ENCODE peak calls at places on chromosome 22, in five cellular contexts. S is bronchial epithelial cell, J is sigmoid colon, I is lung, C is neural progenitor cell. K is an unnamed sample.

GRCh38 chr22:18031670-18032454 is 7.5 kb upstream of the MICAL3 start:
- DNase-seq in S (peak), J (peak), I (no peak), C (no peak), K (peak)

GRCh38 chr22:32979606-32980005 is 78.6 kb downstream of the SYN3 start:
- DNase-seq in S (no peak), J (no peak), I (no peak), C (no peak), K (no peak)

GRCh38 chr22:23744485-23744884 is 6.4 kb downstream of the ZNF70 start:
- DNase-seq in S (no peak), J (no peak), I (no peak), C (no peak), K (no peak)

GRCh38 chr22:46606886-46607285 is 13.3 kb upstream of the GRAMD4 start:
- DNase-seq in S (no peak), J (no peak), I (no peak), C (no peak), K (no peak)

GRCh38 chr22:22932512-22932941 is 44.9 kb downstream of the IGLL5 start:
- DNase-seq in S (no peak), J (no peak), I (no peak), C (no peak), K (no peak)

GRCh38 chr22:27844656-27845602 is 43.4 kb upstream of the MN1 start:
- DNase-seq in S (no peak), J (peak), I (no peak), C (no peak), K (no peak)

GRCh38 chr22:18091478-18091877 is 13.7 kb downstream of the PEX26 start:
- DNase-seq in S (no peak), J (no peak), I (no peak), C (no peak), K (no peak)

GRCh38 chr22:42283288-42284229 is 13.1 kb upstream of the TCF20 start:
- DNase-seq in S (no peak), J (no peak), I (no peak), C (peak), K (no peak)

GRCh38 chr22:32544953-32545558 is 70.4 kb downstream of the FBXO7 start:
- DNase-seq in S (no peak), J (peak), I (no peak), C (no peak), K (no peak)

GRCh38 chr22:17748555-17749353 is 25.5 kb downstream of the BID start:
- DNase-seq in S (no peak), J (no peak), I (no peak), C (peak), K (peak)

GRCh38 chr22:23094695-23095466 is 24.6 kb downstream of the GNAZ start:
- DNase-seq in S (no peak), J (no peak), I (no peak), C (peak), K (no peak)

GRCh38 chr22:47289316-47289985 is 527.0 kb downstream of the TBC1D22A start:
- DNase-seq in S (no peak), J (peak), I (no peak), C (no peak), K (no peak)

GRCh38 chr22:42256930-42257329 is 13.5 kb downstream of the TCF20 start:
- DNase-seq in S (no peak), J (no peak), I (no peak), C (no peak), K (no peak)

GRCh38 chr22:31084811-31085492 is 3.8 kb downstream of the SMTN start:
- DNase-seq in S (no peak), J (peak), I (peak), C (peak), K (peak)

GRCh38 chr22:31929126-31929928 is 15.0 kb upstream of the YWHAH start:
- DNase-seq in S (no peak), J (no peak), I (no peak), C (no peak), K (peak)

GRCh38 chr22:42856179-42856864 is 751 bp downstream of the ARFGAP3 start:
- DNase-seq in S (peak), J (peak), I (peak), C (peak), K (peak)

GRCh38 chr22:21632237-21632895 is at the start of gene CCDC116:
- DNase-seq in S (no peak), J (no peak), I (no peak), C (peak), K (no peak)

GRCh38 chr22:28283025-28283654 is 364.1 kb upstream of the PITPNB start:
- DNase-seq in S (no peak), J (peak), I (no peak), C (no peak), K (no peak)

GRCh38 chr22:43821606-43822425 is 9.7 kb upstream of the EFCAB6 start:
- DNase-seq in S (no peak), J (no peak), I (no peak), C (no peak), K (no peak)

GRCh38 chr22:45286854-45287551 is 2.3 kb downstream of the UPK3A start:
- DNase-seq in S (no peak), J (no peak), I (no peak), C (no peak), K (no peak)

GRCh38 chr22:45280995-45281394 is 3.8 kb upstream of the UPK3A start:
- DNase-seq in S (no peak), J (no peak), I (no peak), C (no peak), K (no peak)

GRCh38 chr22:45290410-45290936 is 5.7 kb downstream of the UPK3A start:
- DNase-seq in S (peak), J (no peak), I (no peak), C (peak), K (no peak)

GRCh38 chr22:45284705-45285305 is at the start of gene UPK3A:
- DNase-seq in S (no peak), J (no peak), I (peak), C (peak), K (peak)

DNA sequence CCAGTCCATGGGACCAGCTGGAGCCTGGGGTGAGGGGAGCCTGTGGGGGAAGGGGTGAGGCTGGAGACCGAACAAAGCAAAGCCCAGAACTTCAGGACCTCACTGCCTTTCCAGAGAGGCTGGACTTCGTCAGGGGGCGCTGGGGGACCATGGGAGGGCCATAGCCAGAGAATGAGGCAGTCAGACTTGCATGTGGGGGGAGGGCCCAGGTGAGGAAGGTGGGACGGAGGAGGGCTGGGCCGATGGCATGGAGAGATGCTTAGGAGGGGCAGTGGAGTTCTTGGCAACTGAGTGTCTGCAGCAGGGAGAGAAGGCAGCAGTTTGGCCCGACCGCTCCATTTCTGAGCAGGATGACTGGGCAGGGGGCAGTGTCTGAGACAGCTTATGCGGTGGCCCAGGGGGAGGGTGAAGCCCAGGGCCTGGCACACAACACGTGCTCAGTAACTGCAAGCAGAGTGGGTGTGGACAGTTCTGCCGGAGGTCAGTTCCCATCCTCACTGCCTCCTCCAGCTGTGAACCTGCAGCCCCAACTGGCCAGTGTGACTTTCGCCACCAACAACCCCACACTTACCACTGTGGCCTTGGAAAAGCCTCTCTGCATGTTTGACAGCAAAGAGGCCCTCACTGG is 796 bp downstream of the UPK3A start:
- DNase-seq in S (no peak), J (no peak), I (no peak), C (peak), K (no peak)
- H3K4me3 ChIP-seq in S (no peak), J (no peak), I (no peak), C (peak), K (peak)

GRCh38 chr22:37275134-37275533 is 7.2 kb upstream of the CYTH4 start:
- DNase-seq in S (no peak), J (no peak), I (no peak), C (no peak), K (no peak)

GRCh38 chr22:37273126-37273845 is 9.0 kb upstream of the CYTH4 start:
- DNase-seq in S (peak), J (no peak), I (no peak), C (no peak), K (no peak)

GRCh38 chr22:37274380-37274862 is 7.9 kb upstream of the CYTH4 start:
- DNase-seq in S (no peak), J (peak), I (no peak), C (no peak), K (peak)

GRCh38 chr22:37275622-37276021 is 6.7 kb upstream of the CYTH4 start:
- DNase-seq in S (no peak), J (no peak), I (no peak), C (no peak), K (no peak)

DNA sequence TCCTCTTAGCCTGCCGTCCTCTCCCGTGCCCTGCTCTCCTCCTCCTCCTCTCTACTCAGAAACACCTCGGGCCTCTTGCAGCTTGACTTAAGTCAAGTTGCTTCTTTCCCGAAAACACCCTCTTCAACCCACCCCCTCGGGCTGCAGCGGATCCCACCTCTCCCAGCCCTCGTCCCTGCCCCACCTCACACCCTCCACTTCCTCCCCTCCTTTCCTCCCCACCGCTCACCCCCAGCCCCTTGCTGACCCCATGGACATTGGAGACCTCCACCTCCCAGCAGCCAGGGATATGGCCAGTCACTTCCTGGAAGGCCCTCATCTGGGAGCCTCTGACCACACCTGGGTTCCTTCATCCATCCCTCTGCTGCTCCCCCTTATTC is 8.5 kb upstream of the CYTH4 start:
- DNase-seq in S (no peak), J (no peak), I (no peak), C (no peak), K (no peak)
- H3K4me3 ChIP-seq in S (no peak), J (no peak), I (no peak), C (no peak), K (no peak)

DNA sequence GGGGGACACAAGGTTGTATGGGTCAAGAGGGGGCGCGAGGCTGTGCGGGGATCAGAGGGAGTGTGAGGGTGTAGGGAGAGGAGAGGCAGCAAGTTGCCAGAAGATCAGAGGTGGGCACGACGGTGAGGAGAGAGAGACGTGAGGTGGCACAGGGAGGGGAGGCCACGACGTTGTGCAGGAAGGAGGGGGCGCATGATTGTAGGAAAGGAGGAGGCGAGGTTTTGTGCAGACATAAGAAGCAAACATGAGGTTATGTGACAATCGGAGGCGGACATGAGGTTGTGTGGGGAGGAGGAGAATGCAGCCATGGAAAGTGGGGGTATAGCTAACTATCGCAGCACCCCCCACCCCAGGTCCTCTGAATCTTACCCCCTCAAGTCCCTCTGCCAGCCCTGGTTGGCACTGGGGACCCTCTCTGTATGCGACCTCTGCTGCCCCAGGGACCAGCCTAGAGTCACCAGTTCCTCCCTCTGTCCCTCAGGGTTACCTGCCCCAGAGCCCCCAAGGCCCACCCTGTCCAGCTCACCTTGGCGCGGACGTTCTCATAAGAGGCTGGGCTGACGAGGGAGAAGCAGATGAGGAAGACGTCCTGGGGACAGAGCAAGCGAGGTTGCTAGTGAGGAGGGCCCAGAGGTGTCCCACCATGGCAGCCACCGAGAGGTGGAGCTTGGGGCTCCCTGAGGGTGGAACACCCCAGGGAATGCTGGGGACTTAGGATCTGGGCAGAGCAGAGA is 12.5 kb downstream of the RAC2 start:
- DNase-seq in S (no peak), J (no peak), I (no peak), C (no peak), K (no peak)
- H3K4me3 ChIP-seq in S (no peak), J (no peak), I (no peak), C (no peak), K (no peak)

DNA sequence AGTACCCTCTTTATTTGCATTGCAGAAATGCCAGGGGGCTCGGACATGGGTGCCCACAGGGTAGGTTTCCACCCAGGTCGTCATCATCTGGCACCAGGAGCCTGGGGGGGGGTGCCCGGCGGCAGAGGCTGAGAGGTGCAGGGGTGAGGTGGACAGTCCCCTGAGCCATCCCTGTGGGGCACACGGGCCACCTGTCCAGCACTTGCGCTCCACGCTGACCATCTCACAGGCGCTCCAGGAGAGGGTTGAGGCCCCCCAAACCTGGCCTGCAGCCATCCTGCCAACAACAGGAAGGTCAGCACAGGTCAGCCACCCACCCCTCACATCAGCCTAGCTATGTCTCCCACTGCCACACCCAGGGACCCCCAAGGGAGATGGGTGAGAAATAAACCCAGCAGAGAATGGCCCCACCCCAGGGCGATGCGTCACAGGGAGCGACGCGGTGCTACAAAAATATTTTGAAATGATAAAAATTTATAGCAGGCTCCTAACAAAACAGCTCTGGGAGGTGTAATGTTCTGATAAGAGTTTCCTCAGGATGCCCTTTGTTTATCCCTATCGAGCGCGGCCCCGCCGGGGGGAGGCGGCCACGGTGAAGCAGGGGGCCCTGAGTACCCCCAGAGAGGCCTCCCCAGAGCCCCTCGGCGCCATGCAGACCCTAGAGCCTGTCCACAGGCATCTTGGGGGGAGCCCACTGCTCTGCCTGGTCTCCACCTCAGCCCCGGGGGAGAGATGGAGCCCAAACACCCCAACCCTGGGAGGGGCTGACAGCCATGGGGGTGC is 21.0 kb upstream of the GNB1L start:
- DNase-seq in S (no peak), J (peak), I (no peak), C (peak), K (peak)
- H3K4me3 ChIP-seq in S (no peak), J (no peak), I (no peak), C (no peak), K (no peak)

GRCh38 chr22:39472570-39473556 is 16.1 kb downstream of the MGAT3 start:
- DNase-seq in S (no peak), J (no peak), I (peak), C (no peak), K (no peak)
- H3K4me3 ChIP-seq in S (no peak), J (no peak), I (no peak), C (no peak), K (no peak)

GRCh38 chr22:26169312-26170111 is at the start of gene SEZ6L:
- DNase-seq in S (no peak), J (no peak), I (no peak), C (peak), K (peak)

GRCh38 chr22:26170795-26171194 is 1.5 kb downstream of the SEZ6L start:
- DNase-seq in S (no peak), J (no peak), I (no peak), C (peak), K (peak)

GRCh38 chr22:26168199-26168915 is 905 bp upstream of the SEZ6L start:
- DNase-seq in S (no peak), J (no peak), I (no peak), C (peak), K (no peak)

GRCh38 chr22:26170112-26170492 is 840 bp downstream of the SEZ6L start:
- DNase-seq in S (no peak), J (no peak), I (no peak), C (peak), K (no peak)

DNA sequence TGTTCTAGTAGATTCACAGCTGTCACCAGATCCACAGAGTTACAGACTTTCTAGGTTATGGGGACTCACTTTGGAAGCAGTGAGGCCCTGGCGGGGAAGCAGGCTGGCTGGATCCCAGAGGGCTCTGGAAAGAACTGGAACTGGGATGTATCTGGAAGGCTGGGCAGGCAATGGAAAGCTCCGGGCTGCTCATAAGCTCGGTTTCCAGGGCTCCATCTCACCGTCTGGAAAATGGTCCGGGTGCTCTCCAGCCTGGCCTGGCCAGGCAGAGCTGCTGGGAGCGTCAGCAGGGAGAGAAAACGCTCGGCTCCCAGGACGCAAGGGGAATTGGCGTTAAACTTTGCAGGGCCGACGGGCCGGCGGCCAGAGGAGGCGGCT is 339 bp upstream of the SEZ6L start:
- DNase-seq in S (no peak), J (no peak), I (no peak), C (no peak), K (peak)
- H3K4me3 ChIP-seq in S (no peak), J (peak), I (no peak), C (peak), K (peak)

GRCh38 chr22:29307658-29308147 is 1.3 kb downstream of the GAS2L1 start:
- DNase-seq in S (no peak), J (peak), I (no peak), C (peak), K (no peak)

GRCh38 chr22:29308791-29309262 is 2.4 kb downstream of the GAS2L1 start:
- DNase-seq in S (peak), J (peak), I (no peak), C (no peak), K (no peak)

GRCh38 chr22:29309332-29310064 is 3.0 kb downstream of the GAS2L1 start:
- DNase-seq in S (no peak), J (peak), I (no peak), C (no peak), K (peak)

GRCh38 chr22:29306830-29307657 is 594 bp downstream of the GAS2L1 start:
- DNase-seq in S (peak), J (peak), I (peak), C (peak), K (peak)

GRCh38 chr22:29308148-29308790 is 1.8 kb downstream of the GAS2L1 start:
- DNase-seq in S (no peak), J (peak), I (no peak), C (no peak), K (no peak)
- H3K4me3 ChIP-seq in S (no peak), J (peak), I (peak), C (no peak), K (peak)

DNA sequence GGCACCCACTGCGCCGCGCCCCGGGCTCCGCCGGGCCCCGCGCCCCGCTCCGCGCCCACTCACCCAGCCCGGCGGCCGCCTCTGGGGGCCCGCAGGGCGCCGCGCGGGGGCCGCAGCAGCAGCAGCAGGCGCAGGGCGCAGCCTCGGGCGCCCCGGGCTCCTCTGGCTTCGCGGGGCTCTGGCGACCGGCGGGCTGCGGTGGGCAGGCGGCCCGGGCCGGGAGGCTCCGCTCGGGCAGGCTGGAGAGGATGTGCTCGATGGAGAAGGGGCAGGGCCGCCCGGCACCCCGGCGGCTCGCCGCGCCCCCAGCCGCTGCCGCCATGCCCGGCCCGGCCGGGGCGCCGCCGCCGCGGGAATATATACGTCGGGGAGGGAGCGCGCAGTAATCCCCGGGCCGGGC is at the start of gene GSC2:
- DNase-seq in S (no peak), J (no peak), I (no peak), C (peak), K (no peak)
- H3K4me3 ChIP-seq in S (peak), J (peak), I (peak), C (peak), K (peak)

K was measured in left ventricle myocardium inferior.